ENCODE peak calls at places on chromosomes 3 and 15, in six cellular contexts. One of them, this sample, is unnamed.

GRCh38 chr3:4722103-4722502 is 229.0 kb downstream of the ITPR1 start:
- DNase-seq in testis: peak; percentile 69
- DNase-seq in upper lobe of right lung: peak; percentile 65
- DNase-seq in SJSA1: peak; percentile 47
- DNase-seq in fibroblast of lung: peak; percentile 83
- DNase-seq in MM.1S: no peak
- DNase-seq in this sample: peak; percentile 28

GRCh38 chr3:5160926-5161858 is 26.3 kb upstream of the EDEM1 start:
- DNase-seq in upper lobe of right lung: no peak
- DNase-seq in MM.1S: no peak
- DNase-seq in fibroblast of lung: peak; percentile 24
- DNase-seq in testis: no peak
- DNase-seq in SJSA1: peak; percentile 44
- DNase-seq in this sample: peak; percentile 16

GRCh38 chr3:138477801-138478200 is 43.4 kb downstream of the ESYT3 start:
- DNase-seq in testis: no peak
- DNase-seq in upper lobe of right lung: no peak
- DNase-seq in fibroblast of lung: no peak
- DNase-seq in MM.1S: no peak
- DNase-seq in SJSA1: no peak
- DNase-seq in this sample: no peak

GRCh38 chr3:77541203-77541922 is 501.5 kb downstream of the ROBO2 start:
- DNase-seq in SJSA1: no peak
- DNase-seq in fibroblast of lung: no peak
- DNase-seq in MM.1S: no peak
- DNase-seq in testis: no peak
- DNase-seq in upper lobe of right lung: no peak
- DNase-seq in this sample: no peak

GRCh38 chr15:42133892-42134502 is 22.4 kb downstream of the PLA2G4F start:
- DNase-seq in upper lobe of right lung: peak; percentile 89
- DNase-seq in MM.1S: peak; percentile 48
- DNase-seq in fibroblast of lung: peak; percentile 17
- DNase-seq in SJSA1: peak; percentile 78
- DNase-seq in testis: peak; percentile 40
- DNase-seq in this sample: peak; percentile 89

GRCh38 chr3:190319660-190320059 is 2.6 kb downstream of the CLDN1 start:
- DNase-seq in SJSA1: no peak
- DNase-seq in MM.1S: no peak
- DNase-seq in upper lobe of right lung: no peak
- DNase-seq in testis: no peak
- DNase-seq in fibroblast of lung: peak; percentile 18
- DNase-seq in this sample: no peak

GRCh38 chr15:63369296-63369695 is 12.3 kb downstream of the CA12 start:
- DNase-seq in upper lobe of right lung: no peak
- DNase-seq in testis: no peak
- DNase-seq in SJSA1: no peak
- DNase-seq in fibroblast of lung: no peak
- DNase-seq in MM.1S: peak; percentile 22
- DNase-seq in this sample: peak; percentile 55

GRCh38 chr3:127675651-127676391 is 3.1 kb downstream of the ABTB1 start:
- DNase-seq in SJSA1: no peak
- DNase-seq in testis: no peak
- DNase-seq in upper lobe of right lung: peak; percentile 58
- DNase-seq in MM.1S: no peak
- DNase-seq in fibroblast of lung: no peak
- DNase-seq in this sample: no peak

GRCh38 chr15:101120961-101121360 is 130.9 kb downstream of the CHSY1 start:
- DNase-seq in SJSA1: no peak
- DNase-seq in fibroblast of lung: no peak
- DNase-seq in testis: no peak
- DNase-seq in MM.1S: no peak
- DNase-seq in upper lobe of right lung: no peak
- DNase-seq in this sample: no peak

GRCh38 chr3:128823638-128824037 is 55.8 kb upstream of the ACAD9 start:
- DNase-seq in fibroblast of lung: no peak
- DNase-seq in upper lobe of right lung: no peak
- DNase-seq in SJSA1: no peak
- DNase-seq in MM.1S: no peak
- DNase-seq in testis: no peak
- DNase-seq in this sample: no peak

GRCh38 chr3:55639886-55640765 is 153.0 kb upstream of the WNT5A start:
- DNase-seq in SJSA1: no peak
- DNase-seq in upper lobe of right lung: no peak
- DNase-seq in fibroblast of lung: no peak
- DNase-seq in testis: no peak
- DNase-seq in MM.1S: no peak
- DNase-seq in this sample: no peak

GRCh38 chr15:64233299-64233698 is 70.5 kb upstream of the PPIB start:
- DNase-seq in MM.1S: no peak
- DNase-seq in upper lobe of right lung: no peak
- DNase-seq in testis: no peak
- DNase-seq in SJSA1: no peak
- DNase-seq in fibroblast of lung: no peak
- DNase-seq in this sample: no peak

GRCh38 chr3:8504611-8504973 is 3.0 kb downstream of the LMCD1 start:
- DNase-seq in testis: no peak
- DNase-seq in SJSA1: no peak
- DNase-seq in fibroblast of lung: no peak
- DNase-seq in MM.1S: no peak
- DNase-seq in upper lobe of right lung: no peak
- DNase-seq in this sample: no peak
- H3K4me1 ChIP-seq in testis: peaks cover 59% of the 10 kb centered on the region
- H3K4me1 ChIP-seq in SJSA1: peaks cover 42% of the 10 kb centered on the region
- H3K4me1 ChIP-seq in fibroblast of lung: peaks cover 36% of the 10 kb centered on the region
- H3K4me1 ChIP-seq in MM.1S: no peaks in the 10 kb centered on the region
- H3K4me1 ChIP-seq in upper lobe of right lung: peaks cover 39% of the 10 kb centered on the region
- H3K4me1 ChIP-seq in this sample: peaks cover 38% of the 10 kb centered on the region

GRCh38 chr3:50624634-50625033 is 7.7 kb downstream of the MAPKAPK3 start:
- DNase-seq in SJSA1: no peak
- DNase-seq in MM.1S: no peak
- DNase-seq in fibroblast of lung: peak; percentile 30
- DNase-seq in testis: no peak
- DNase-seq in upper lobe of right lung: no peak
- DNase-seq in this sample: peak; percentile 50
- H3K4me1 ChIP-seq in SJSA1: peaks cover 23% of the 10 kb centered on the region
- H3K4me1 ChIP-seq in MM.1S: peaks cover 21% of the 10 kb centered on the region
- H3K4me1 ChIP-seq in fibroblast of lung: peaks cover 8% of the 10 kb centered on the region
- H3K4me1 ChIP-seq in testis: no peaks in the 10 kb centered on the region
- H3K4me1 ChIP-seq in upper lobe of right lung: peaks cover 45% of the 10 kb centered on the region
- H3K4me1 ChIP-seq in this sample: peaks cover 16% of the 10 kb centered on the region

GRCh38 chr3:194481103-194481502 is 5.7 kb downstream of the ATP13A3 start:
- DNase-seq in MM.1S: no peak
- DNase-seq in fibroblast of lung: peak; percentile 78
- DNase-seq in SJSA1: no peak
- DNase-seq in testis: no peak
- DNase-seq in upper lobe of right lung: no peak
- DNase-seq in this sample: no peak

GRCh38 chr3:194474675-194475074 is 12.1 kb downstream of the ATP13A3 start:
- DNase-seq in fibroblast of lung: peak; percentile 57
- DNase-seq in upper lobe of right lung: no peak
- DNase-seq in testis: no peak
- DNase-seq in MM.1S: no peak
- DNase-seq in SJSA1: no peak
- DNase-seq in this sample: no peak

GRCh38 chr3:194475978-194476377 is 10.8 kb downstream of the ATP13A3 start:
- DNase-seq in fibroblast of lung: peak; percentile 39
- DNase-seq in upper lobe of right lung: no peak
- DNase-seq in SJSA1: no peak
- DNase-seq in MM.1S: no peak
- DNase-seq in testis: no peak
- DNase-seq in this sample: no peak

GRCh38 chr3:194475138-194475932 is 11.5 kb downstream of the ATP13A3 start:
- DNase-seq in fibroblast of lung: no peak
- DNase-seq in MM.1S: no peak
- DNase-seq in testis: no peak
- DNase-seq in SJSA1: no peak
- DNase-seq in upper lobe of right lung: no peak
- DNase-seq in this sample: no peak

DNA sequence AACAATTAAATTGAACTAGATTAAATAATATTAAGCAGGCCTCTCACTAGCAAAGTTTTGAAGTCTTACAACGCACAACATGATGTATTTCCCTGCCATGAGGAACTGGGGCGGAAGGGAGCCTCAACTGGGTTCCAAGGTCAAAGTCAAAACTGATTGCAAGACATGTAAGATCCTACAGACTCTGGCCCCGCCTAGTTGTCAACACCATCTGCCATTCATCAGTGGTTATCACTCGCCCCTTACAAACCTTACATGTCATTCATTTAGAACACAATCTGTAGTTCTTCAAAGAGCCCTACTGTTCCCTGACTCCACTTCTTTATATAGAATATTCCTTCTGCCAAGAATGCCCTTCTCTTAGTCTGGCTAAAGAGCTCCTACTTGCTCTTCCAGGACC is 10.0 kb downstream of the ATP13A3 start:
- DNase-seq in MM.1S: no peak
- DNase-seq in SJSA1: no peak
- DNase-seq in fibroblast of lung: no peak
- DNase-seq in upper lobe of right lung: no peak
- DNase-seq in testis: no peak
- DNase-seq in this sample: no peak
- H3K4me1 ChIP-seq in MM.1S: peaks cover 7% of the 10 kb centered on the region
- H3K4me1 ChIP-seq in SJSA1: peaks cover 17% of the 10 kb centered on the region
- H3K4me1 ChIP-seq in fibroblast of lung: peaks cover 21% of the 10 kb centered on the region
- H3K4me1 ChIP-seq in upper lobe of right lung: peaks cover 9% of the 10 kb centered on the region
- H3K4me1 ChIP-seq in testis: no peaks in the 10 kb centered on the region
- H3K4me1 ChIP-seq in this sample: peaks cover 13% of the 10 kb centered on the region

GRCh38 chr3:30688776-30689175 is 82.4 kb downstream of the TGFBR2 start:
- DNase-seq in MM.1S: no peak
- DNase-seq in testis: no peak
- DNase-seq in SJSA1: no peak
- DNase-seq in fibroblast of lung: peak; percentile 67
- DNase-seq in upper lobe of right lung: no peak
- DNase-seq in this sample: no peak

GRCh38 chr3:30687930-30688570 is 81.6 kb downstream of the TGFBR2 start:
- DNase-seq in upper lobe of right lung: no peak
- DNase-seq in fibroblast of lung: no peak
- DNase-seq in testis: no peak
- DNase-seq in SJSA1: no peak
- DNase-seq in MM.1S: no peak
- DNase-seq in this sample: no peak

GRCh38 chr3:30691249-30691880 is 85.0 kb downstream of the TGFBR2 start:
- DNase-seq in SJSA1: no peak
- DNase-seq in fibroblast of lung: no peak
- DNase-seq in testis: no peak
- DNase-seq in upper lobe of right lung: no peak
- DNase-seq in MM.1S: no peak
- DNase-seq in this sample: no peak

GRCh38 chr3:30690199-30690598 is 83.8 kb downstream of the TGFBR2 start:
- DNase-seq in fibroblast of lung: no peak
- DNase-seq in MM.1S: no peak
- DNase-seq in SJSA1: no peak
- DNase-seq in testis: no peak
- DNase-seq in upper lobe of right lung: no peak
- DNase-seq in this sample: no peak

GRCh38 chr3:30689202-30689641 is 82.8 kb downstream of the TGFBR2 start:
- DNase-seq in SJSA1: no peak
- DNase-seq in fibroblast of lung: peak; percentile 70
- DNase-seq in MM.1S: no peak
- DNase-seq in upper lobe of right lung: no peak
- DNase-seq in testis: peak; percentile 32
- DNase-seq in this sample: no peak
- H3K4me1 ChIP-seq in SJSA1: peaks cover 31% of the 10 kb centered on the region
- H3K4me1 ChIP-seq in fibroblast of lung: peaks cover 13% of the 10 kb centered on the region
- H3K4me1 ChIP-seq in MM.1S: no peaks in the 10 kb centered on the region
- H3K4me1 ChIP-seq in upper lobe of right lung: peaks cover 82% of the 10 kb centered on the region
- H3K4me1 ChIP-seq in testis: peaks cover 22% of the 10 kb centered on the region
- H3K4me1 ChIP-seq in this sample: peaks cover 16% of the 10 kb centered on the region

DNA sequence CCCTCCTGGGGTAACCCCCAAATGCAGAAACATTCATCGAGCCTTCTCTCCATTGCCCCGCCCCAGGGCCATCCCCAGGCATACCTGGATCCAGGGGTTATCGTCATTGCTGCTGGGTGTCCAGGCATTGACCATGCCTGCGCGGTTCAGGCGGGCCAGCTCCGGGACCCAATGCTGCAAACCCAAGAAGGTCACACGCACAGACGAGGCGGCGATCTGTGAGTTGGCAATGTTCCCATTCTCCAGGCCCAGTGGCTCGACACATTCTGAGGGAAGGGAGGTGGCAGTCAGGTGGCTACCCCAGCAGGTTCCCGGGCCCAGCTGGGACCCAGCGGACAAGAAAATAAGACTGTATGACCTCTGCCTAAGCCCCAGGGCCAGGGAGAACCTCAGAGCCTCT is 6.1 kb downstream of the MFGE8 start:
- DNase-seq in MM.1S: no peak
- DNase-seq in SJSA1: no peak
- DNase-seq in upper lobe of right lung: peak; percentile 54
- DNase-seq in testis: no peak
- DNase-seq in fibroblast of lung: no peak
- DNase-seq in this sample: no peak
- H3K4me1 ChIP-seq in MM.1S: peaks cover 1% of the 10 kb centered on the region
- H3K4me1 ChIP-seq in SJSA1: peaks cover 17% of the 10 kb centered on the region
- H3K4me1 ChIP-seq in upper lobe of right lung: peaks cover 14% of the 10 kb centered on the region
- H3K4me1 ChIP-seq in testis: peaks cover 11% of the 10 kb centered on the region
- H3K4me1 ChIP-seq in fibroblast of lung: peaks cover 7% of the 10 kb centered on the region
- H3K4me1 ChIP-seq in this sample: peaks cover 31% of the 10 kb centered on the region

This sample was measured in GM23338.